ENCODE peak calls at places on chromosomes 3 and 15, in six cellular contexts. P is stomach, M is K562, R is Peyer's patch, U is uterus, A is spleen. V is an unnamed sample. For H3K27me3, the result is how much of the 10 kb centered on the place peaks cover.

GRCh38 chr3:29099296-29099695 is 181.6 kb upstream of the RBMS3 start:
- DNase-seq in U (no peak), R (no peak), A (no peak), P (no peak), M (no peak), V (no peak)

GRCh38 chr3:72738752-72739520 is 109.3 kb downstream of the SHQ1 start:
- DNase-seq in A (peak), P (peak), M (peak), U (no peak), R (peak), V (peak)

GRCh38 chr3:145704020-145704419 is 457.0 kb downstream of the PLOD2 start:
- DNase-seq in U (no peak), A (no peak), P (no peak), R (no peak), M (no peak), V (no peak)

GRCh38 chr3:65347166-65347565 is 659.4 kb upstream of the ADAMTS9 start:
- DNase-seq in M (no peak), A (no peak), R (no peak), U (no peak), P (no peak), V (no peak)

GRCh38 chr3:132448211-132448961 is 31.1 kb downstream of the DNAJC13 start:
- DNase-seq in U (peak), M (no peak), R (no peak), A (no peak), P (peak), V (no peak)

GRCh38 chr15:101053261-101053660 is 134.1 kb downstream of the LRRK1 start:
- DNase-seq in P (peak), M (no peak), A (peak), U (no peak), R (no peak), V (peak)

GRCh38 chr15:74384566-74385441 is 17.4 kb upstream of the CYP11A1 start:
- DNase-seq in A (peak), P (peak), R (peak), U (no peak), M (no peak), V (no peak)

GRCh38 chr3:12143949-12144504 is 14.7 kb downstream of the TIMP4 start:
- DNase-seq in M (no peak), U (peak), R (peak), P (peak), A (no peak), V (peak)

GRCh38 chr15:72118400-72118978 is at the start of gene SENP8:
- DNase-seq in U (no peak), P (no peak), A (no peak), M (no peak), R (no peak), V (no peak)

GRCh38 chr3:58874248-58874741 is 175.5 kb downstream of the CFAP20DC start:
- DNase-seq in P (no peak), R (no peak), U (no peak), A (no peak), M (no peak), V (no peak)

GRCh38 chr3:111324645-111325044 is 217.4 kb upstream of the CD96 start:
- DNase-seq in R (no peak), P (no peak), U (no peak), M (no peak), A (no peak), V (no peak)

GRCh38 chr3:171142985-171143384 is 116.5 kb upstream of the SLC2A2 start:
- DNase-seq in P (peak), A (no peak), U (no peak), R (no peak), M (no peak), V (no peak)

GRCh38 chr3:150327678-150328667 is 80.1 kb upstream of the TSC22D2 start:
- DNase-seq in R (no peak), A (no peak), M (no peak), P (no peak), U (no peak), V (no peak)

GRCh38 chr3:96814581-96815567 is at the start of gene EPHA6:
- DNase-seq in R (no peak), M (no peak), U (no peak), P (no peak), A (peak), V (no peak)

GRCh38 chr3:169091196-169091595 is 572.3 kb downstream of the MECOM start:
- DNase-seq in R (no peak), P (no peak), A (no peak), U (no peak), M (no peak), V (no peak)

GRCh38 chr3:143563786-143564185 is 284.5 kb downstream of the SLC9A9 start:
- DNase-seq in R (no peak), P (no peak), U (no peak), M (peak), A (no peak), V (no peak)

GRCh38 chr3:159764211-159765024 is 224.2 kb upstream of the IL12A start:
- DNase-seq in P (no peak), R (peak), M (peak), U (no peak), A (peak), V (peak)

GRCh38 chr3:27357665-27358258 is 11.4 kb downstream of the NEK10 start:
- DNase-seq in P (peak), A (no peak), R (peak), U (peak), M (peak), V (no peak)

GRCh38 chr3:152300029-152300764 is 31.5 kb downstream of the MBNL1 start:
- DNase-seq in M (no peak), R (no peak), P (no peak), U (no peak), A (no peak), V (no peak)

GRCh38 chr3:73327052-73327451 is 265.6 kb downstream of the EBLN2 start:
- DNase-seq in P (no peak), R (no peak), U (no peak), M (no peak), A (no peak), V (no peak)

GRCh38 chr15:41377978-41378377 is 24.3 kb downstream of the NDUFAF1 start:
- DNase-seq in P (no peak), A (no peak), U (no peak), M (no peak), R (no peak), V (no peak)

GRCh38 chr3:43948013-43948412 is 257.3 kb downstream of the ABHD5 start:
- DNase-seq in P (no peak), A (no peak), U (no peak), M (no peak), R (no peak), V (no peak)

GRCh38 chr15:66740802-66741201 is 38.8 kb downstream of the SMAD6 start:
- DNase-seq in R (no peak), U (peak), A (no peak), P (no peak), M (no peak), V (no peak)

GRCh38 chr3:66017084-66017990 is 21.4 kb downstream of the MAGI1 start:
- DNase-seq in A (no peak), M (no peak), U (no peak), P (no peak), R (no peak), V (no peak)

GRCh38 chr3:38988955-38989354 is 62.8 kb downstream of the SCN11A start:
- DNase-seq in M (no peak), R (no peak), P (no peak), A (no peak), U (no peak), V (no peak)

GRCh38 chr3:180617049-180617448 is 15.1 kb downstream of the TTC14 start:
- DNase-seq in P (no peak), U (no peak), M (no peak), R (no peak), A (no peak), V (no peak)

GRCh38 chr3:30775070-30775469 is 119.4 kb downstream of the GADL1 start:
- DNase-seq in R (no peak), M (no peak), A (no peak), P (no peak), U (no peak), V (no peak)

GRCh38 chr15:71335591-71335990 is 220.3 kb downstream of the THSD4 start:
- DNase-seq in U (no peak), A (no peak), P (no peak), M (no peak), R (no peak), V (no peak)

GRCh38 chr15:99123706-99124451 is 19.0 kb downstream of the SYNM start:
- DNase-seq in P (peak), U (peak), M (peak), R (peak), A (no peak), V (peak)

GRCh38 chr15:95556866-95557225 is 773.7 kb upstream of the NR2F2 start:
- DNase-seq in R (no peak), M (no peak), A (no peak), P (no peak), U (no peak), V (no peak)

GRCh38 chr3:161069441-161070251 is 35.5 kb downstream of the B3GALNT1 start:
- DNase-seq in R (no peak), M (peak), P (no peak), U (no peak), A (no peak), V (no peak)

GRCh38 chr15:45115312-45115820 is 1.2 kb downstream of the DUOXA2 start:
- DNase-seq in P (no peak), A (no peak), M (no peak), U (no peak), R (no peak), V (no peak)

GRCh38 chr15:45112592-45113379 is 1.2 kb downstream of the DUOX2 start:
- DNase-seq in A (no peak), R (no peak), M (no peak), U (no peak), P (no peak), V (no peak)

GRCh38 chr15:45114751-45115085 is 592 bp downstream of the DUOXA2 start:
- DNase-seq in P (no peak), U (no peak), A (no peak), M (no peak), R (no peak), V (no peak)

GRCh38 chr15:45113380-45113990 is 487 bp downstream of the DUOX2 start:
- DNase-seq in U (no peak), A (no peak), M (no peak), R (no peak), P (no peak), V (no peak)

GRCh38 chr15:45114076-45114750 is at the start of the genes DUOX2 and DUOXA2:
- DNase-seq in R (no peak), M (no peak), U (no peak), A (no peak), P (peak), V (no peak)
- H3K4me3 ChIP-seq in R (peak), M (no peak), U (no peak), A (peak), P (peak), V (no peak)

GRCh38 chr3:177482048-177482741 is 284.9 kb upstream of the TBL1XR1 start:
- DNase-seq in R (no peak), P (no peak), U (no peak), A (no peak), M (no peak), V (no peak)

GRCh38 chr3:177484926-177485325 is 287.6 kb upstream of the TBL1XR1 start:
- DNase-seq in R (no peak), M (no peak), P (no peak), U (no peak), A (no peak), V (no peak)

GRCh38 chr3:177484206-177484605 is 286.9 kb upstream of the TBL1XR1 start:
- DNase-seq in P (no peak), A (no peak), M (no peak), U (no peak), R (no peak), V (no peak)

GRCh38 chr3:177481329-177481728 is 284.0 kb upstream of the TBL1XR1 start:
- DNase-seq in U (no peak), R (no peak), P (no peak), A (no peak), M (peak), V (no peak)

GRCh38 chr3:177483182-177483967 is 286.1 kb upstream of the TBL1XR1 start:
- DNase-seq in A (no peak), U (no peak), R (no peak), P (no peak), M (peak), V (no peak)
- H3K27ac ChIP-seq in A (no peak), U (no peak), R (no peak), P (no peak), M (peak), V (no peak)

GRCh38 chr15:89408512-89409183 is 74.0 kb upstream of the POLG start:
- DNase-seq in P (no peak), R (no peak), A (no peak), M (no peak), U (no peak), V (no peak)
- H3K27me3 ChIP-seq in P (half or more), R (half or more), A (half or more), M (half or more), U (under half), V (under half)

DNA sequence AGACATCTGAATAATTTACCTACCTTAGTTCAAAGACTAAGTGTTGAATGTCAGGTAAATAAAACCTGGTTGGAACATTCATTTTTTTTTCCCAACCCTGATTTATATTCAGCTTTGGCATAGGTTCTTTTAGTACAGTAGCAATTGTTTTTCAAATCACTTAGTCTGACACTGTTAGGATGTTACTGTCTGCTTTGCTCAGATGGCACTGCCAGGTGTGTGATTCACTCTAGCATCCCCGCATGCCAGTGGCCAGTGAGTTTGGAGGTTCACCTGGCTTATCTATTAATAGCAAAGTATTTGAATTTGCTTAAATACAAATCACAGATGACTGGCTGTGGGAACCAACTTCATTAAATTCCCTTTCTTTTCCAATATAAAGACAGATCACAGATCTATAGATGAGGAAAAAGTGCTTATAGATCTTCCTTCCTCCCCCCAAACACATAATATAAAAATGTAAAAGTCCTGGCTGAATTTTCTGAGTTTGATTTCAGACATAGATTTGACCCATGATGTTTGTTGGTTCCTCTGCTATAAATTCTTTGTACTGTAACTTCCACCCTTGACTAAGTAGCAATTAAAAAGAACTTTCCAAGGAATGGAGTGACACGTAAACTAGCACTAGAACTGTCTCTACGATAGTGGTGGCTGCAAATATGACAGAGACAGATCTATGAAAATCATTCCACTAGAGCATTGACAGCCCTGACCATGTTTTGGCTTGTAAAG is 3.9 kb downstream of the THBS1 start:
- DNase-seq in U (no peak), P (no peak), A (no peak), M (no peak), R (no peak), V (no peak)
- H3K4me3 ChIP-seq in U (peak), P (peak), A (peak), M (no peak), R (peak), V (no peak)

GRCh38 chr3:125594581-125595011 is 701 bp downstream of the OSBPL11 start:
- DNase-seq in M (peak), U (no peak), P (no peak), R (peak), A (peak), V (no peak)
- H3K27ac ChIP-seq in M (peak), U (peak), P (peak), R (peak), A (peak), V (peak)

GRCh38 chr15:76345880-76346665 is 9.5 kb downstream of the ISL2 start:
- DNase-seq in M (no peak), A (peak), P (no peak), R (peak), U (no peak), V (no peak)
- H3K27me3 ChIP-seq in M (under half), A (half or more), P (half or more), R (under half), U (half or more), V (half or more)

GRCh38 chr3:42092006-42092405 is 849 bp downstream of the TRAK1 start:
- DNase-seq in R (no peak), P (no peak), A (peak), U (no peak), M (no peak), V (no peak)
- H3K4me3 ChIP-seq in R (no peak), P (no peak), A (no peak), U (no peak), M (no peak), V (peak)